ENCODE peak calls at places on chromosome 13, in five cellular contexts. One of them, this sample, is unnamed.

GRCh38 chr13:106233336-106233735 is 302.1 kb downstream of the EFNB2 start:
- DNase-seq in stimulated activated CD4-positive, alpha-beta T cell treated with anti-CD3 and anti-CD28 coated beads, Interleukin-15, amount 100 ng/mL, for 1 hour: no peak
- DNase-seq in iris pigment epithelial cell: no peak
- DNase-seq in NCI-H1092 treated with DMSO at 0.1 percent for 48 hours: no peak
- DNase-seq in cardiac muscle cell: no peak
- DNase-seq in this sample: no peak

GRCh38 chr13:91017031-91017668 is 330.3 kb upstream of the MIR17HG start:
- DNase-seq in stimulated activated CD4-positive, alpha-beta T cell treated with anti-CD3 and anti-CD28 coated beads, Interleukin-15, amount 100 ng/mL, for 1 hour: no peak
- DNase-seq in iris pigment epithelial cell: peak
- DNase-seq in NCI-H1092 treated with DMSO at 0.1 percent for 48 hours: peak
- DNase-seq in cardiac muscle cell: peak
- DNase-seq in this sample: peak

GRCh38 chr13:21361123-21361522 is 98.0 kb downstream of the ZDHHC20 start:
- DNase-seq in stimulated activated CD4-positive, alpha-beta T cell treated with anti-CD3 and anti-CD28 coated beads, Interleukin-15, amount 100 ng/mL, for 1 hour: no peak
- DNase-seq in iris pigment epithelial cell: no peak
- DNase-seq in NCI-H1092 treated with DMSO at 0.1 percent for 48 hours: no peak
- DNase-seq in cardiac muscle cell: no peak
- DNase-seq in this sample: peak

GRCh38 chr13:76762731-76763130 is 123.5 kb downstream of the KCTD12 start:
- DNase-seq in stimulated activated CD4-positive, alpha-beta T cell treated with anti-CD3 and anti-CD28 coated beads, Interleukin-15, amount 100 ng/mL, for 1 hour: no peak
- DNase-seq in iris pigment epithelial cell: no peak
- DNase-seq in NCI-H1092 treated with DMSO at 0.1 percent for 48 hours: no peak
- DNase-seq in cardiac muscle cell: no peak
- DNase-seq in this sample: no peak

GRCh38 chr13:72890546-72890945 is 108.6 kb downstream of the PIBF1 start:
- DNase-seq in stimulated activated CD4-positive, alpha-beta T cell treated with anti-CD3 and anti-CD28 coated beads, Interleukin-15, amount 100 ng/mL, for 1 hour: no peak
- DNase-seq in iris pigment epithelial cell: no peak
- DNase-seq in NCI-H1092 treated with DMSO at 0.1 percent for 48 hours: no peak
- DNase-seq in cardiac muscle cell: no peak
- DNase-seq in this sample: no peak

GRCh38 chr13:93963266-93964131 is 516.0 kb downstream of the DCT start:
- DNase-seq in stimulated activated CD4-positive, alpha-beta T cell treated with anti-CD3 and anti-CD28 coated beads, Interleukin-15, amount 100 ng/mL, for 1 hour: no peak
- DNase-seq in iris pigment epithelial cell: peak
- DNase-seq in NCI-H1092 treated with DMSO at 0.1 percent for 48 hours: peak
- DNase-seq in cardiac muscle cell: no peak
- DNase-seq in this sample: no peak

GRCh38 chr13:105377452-105377851 is 1158.0 kb downstream of the EFNB2 start:
- DNase-seq in stimulated activated CD4-positive, alpha-beta T cell treated with anti-CD3 and anti-CD28 coated beads, Interleukin-15, amount 100 ng/mL, for 1 hour: no peak
- DNase-seq in iris pigment epithelial cell: no peak
- DNase-seq in NCI-H1092 treated with DMSO at 0.1 percent for 48 hours: no peak
- DNase-seq in cardiac muscle cell: no peak
- DNase-seq in this sample: no peak

GRCh38 chr13:31951215-31951678 is 80.3 kb upstream of the FRY start:
- DNase-seq in stimulated activated CD4-positive, alpha-beta T cell treated with anti-CD3 and anti-CD28 coated beads, Interleukin-15, amount 100 ng/mL, for 1 hour: no peak
- DNase-seq in iris pigment epithelial cell: peak
- DNase-seq in NCI-H1092 treated with DMSO at 0.1 percent for 48 hours: no peak
- DNase-seq in cardiac muscle cell: peak
- DNase-seq in this sample: no peak

GRCh38 chr13:87147076-87147475 is 524.1 kb upstream of the SLITRK5 start:
- DNase-seq in stimulated activated CD4-positive, alpha-beta T cell treated with anti-CD3 and anti-CD28 coated beads, Interleukin-15, amount 100 ng/mL, for 1 hour: no peak
- DNase-seq in iris pigment epithelial cell: peak
- DNase-seq in NCI-H1092 treated with DMSO at 0.1 percent for 48 hours: no peak
- DNase-seq in cardiac muscle cell: no peak
- DNase-seq in this sample: no peak

GRCh38 chr13:110319774-110320509 is 12.9 kb downstream of the COL4A2 start:
- DNase-seq in stimulated activated CD4-positive, alpha-beta T cell treated with anti-CD3 and anti-CD28 coated beads, Interleukin-15, amount 100 ng/mL, for 1 hour: no peak
- DNase-seq in iris pigment epithelial cell: peak
- DNase-seq in NCI-H1092 treated with DMSO at 0.1 percent for 48 hours: no peak
- DNase-seq in cardiac muscle cell: no peak
- DNase-seq in this sample: no peak

GRCh38 chr13:20177049-20177831 is 15.5 kb downstream of the GJB2 start:
- DNase-seq in stimulated activated CD4-positive, alpha-beta T cell treated with anti-CD3 and anti-CD28 coated beads, Interleukin-15, amount 100 ng/mL, for 1 hour: no peak
- DNase-seq in iris pigment epithelial cell: no peak
- DNase-seq in NCI-H1092 treated with DMSO at 0.1 percent for 48 hours: no peak
- DNase-seq in cardiac muscle cell: no peak
- DNase-seq in this sample: no peak

GRCh38 chr13:33213024-33213795 is 72.3 kb downstream of the STARD13 start:
- DNase-seq in stimulated activated CD4-positive, alpha-beta T cell treated with anti-CD3 and anti-CD28 coated beads, Interleukin-15, amount 100 ng/mL, for 1 hour: no peak
- DNase-seq in iris pigment epithelial cell: peak
- DNase-seq in NCI-H1092 treated with DMSO at 0.1 percent for 48 hours: no peak
- DNase-seq in cardiac muscle cell: no peak
- DNase-seq in this sample: no peak

GRCh38 chr13:47723898-47724297 is 277.2 kb downstream of the SUCLA2 start:
- DNase-seq in stimulated activated CD4-positive, alpha-beta T cell treated with anti-CD3 and anti-CD28 coated beads, Interleukin-15, amount 100 ng/mL, for 1 hour: no peak
- DNase-seq in iris pigment epithelial cell: no peak
- DNase-seq in NCI-H1092 treated with DMSO at 0.1 percent for 48 hours: no peak
- DNase-seq in cardiac muscle cell: no peak
- DNase-seq in this sample: no peak

GRCh38 chr13:71240906-71241305 is 626.1 kb downstream of the DACH1 start:
- DNase-seq in stimulated activated CD4-positive, alpha-beta T cell treated with anti-CD3 and anti-CD28 coated beads, Interleukin-15, amount 100 ng/mL, for 1 hour: no peak
- DNase-seq in iris pigment epithelial cell: peak
- DNase-seq in NCI-H1092 treated with DMSO at 0.1 percent for 48 hours: peak
- DNase-seq in cardiac muscle cell: peak
- DNase-seq in this sample: no peak

GRCh38 chr13:113500530-113501265 is 10.2 kb upstream of the DCUN1D2 start:
- DNase-seq in stimulated activated CD4-positive, alpha-beta T cell treated with anti-CD3 and anti-CD28 coated beads, Interleukin-15, amount 100 ng/mL, for 1 hour: no peak
- DNase-seq in iris pigment epithelial cell: no peak
- DNase-seq in NCI-H1092 treated with DMSO at 0.1 percent for 48 hours: no peak
- DNase-seq in cardiac muscle cell: no peak
- DNase-seq in this sample: no peak

This sample was measured in H1.